ENCODE peak calls at places on chromosomes 4 and X, in four cellular contexts. D is cardiac muscle cell, K is SK-N-SH, B is ovary. W is an unnamed sample. For H3K36me3, the result is how much of the 10 kb centered on the place peaks cover.

GRCh38 chr4:88227734-88228133 is 56.6 kb downstream of the PPM1K start:
- DNase-seq in D (no peak), K (no peak), B (no peak), W (no peak)

GRCh38 chr4:121155893-121156292 is 8.2 kb downstream of the TNIP3 start:
- DNase-seq in D (peak), K (peak), B (no peak), W (no peak)

GRCh38 chr4:11297201-11297600 is 131.5 kb downstream of the HS3ST1 start:
- DNase-seq in D (peak), K (no peak), B (no peak), W (no peak)

GRCh38 chr4:114383721-114384120 is 214.9 kb upstream of the UGT8 start:
- DNase-seq in D (peak), K (no peak), B (no peak), W (no peak)

GRCh38 chrX:53160297-53160983 is 64.6 kb downstream of the KDM5C start:
- DNase-seq in D (no peak), K (no peak), B (no peak), W (no peak)

GRCh38 chrX:108737754-108738153 is 1.4 kb upstream of the IRS4 start:
- DNase-seq in D (no peak), K (no peak), B (no peak), W (no peak)

GRCh38 chrX:21940356-21940829 is at the start of gene SMS:
- DNase-seq in D (peak), K (peak), B (peak), W (peak)

GRCh38 chr4:168076989-168077725 is 15.2 kb upstream of the ANXA10 start:
- DNase-seq in D (peak), K (peak), B (no peak), W (peak)

GRCh38 chr4:82900335-82901128 is at the start of gene THAP9:
- DNase-seq in D (peak), K (peak), B (peak), W (peak)
- TF ChIP-seq CTCF in D (no peak), K (no peak), B (no peak), W (no peak)

GRCh38 chr4:75920327-75920726 is 18.1 kb upstream of the PPEF2 start:
- DNase-seq in D (no peak), K (no peak), B (no peak), W (no peak)

GRCh38 chr4:75921910-75922309 is 18.9 kb downstream of the NAAA start:
- DNase-seq in D (no peak), K (no peak), B (no peak), W (no peak)

GRCh38 chr4:75919914-75920313 is 17.7 kb upstream of the PPEF2 start:
- DNase-seq in D (peak), K (no peak), B (peak), W (no peak)

GRCh38 chr4:75922588-75922987 is 18.2 kb downstream of the NAAA start:
- DNase-seq in D (no peak), K (no peak), B (no peak), W (no peak)

DNA sequence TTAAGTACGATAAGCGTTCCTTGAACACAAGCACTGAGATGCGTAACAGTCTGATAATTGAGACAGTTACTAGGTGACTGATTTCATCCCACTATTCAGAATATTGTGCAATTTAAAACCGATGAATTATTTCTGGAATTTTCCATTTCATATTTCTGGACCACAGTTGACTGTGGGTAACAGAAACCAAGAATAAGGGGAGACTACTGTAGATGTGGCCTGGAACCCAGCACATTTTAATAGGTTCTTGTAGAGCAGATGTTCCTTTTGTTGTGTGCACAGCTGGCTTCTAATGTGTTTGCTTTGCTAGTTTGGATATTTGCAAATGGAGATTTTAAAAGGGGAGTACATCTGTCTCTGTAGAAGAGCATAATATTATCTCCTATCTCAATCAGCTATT is 16.5 kb downstream of the NAAA start:
- DNase-seq in D (no peak), K (no peak), B (no peak), W (no peak)
- H3K36me3 ChIP-seq in D (under half), K (under half), B (under half), W (under half)

GRCh38 chr4:2482192-2482591 is 13.3 kb downstream of the RNF4 start:
- DNase-seq in D (no peak), K (no peak), B (no peak), W (peak)

GRCh38 chr4:2484169-2484568 is 15.3 kb downstream of the RNF4 start:
- DNase-seq in D (no peak), K (no peak), B (no peak), W (no peak)

GRCh38 chr4:2482693-2483092 is 13.8 kb downstream of the RNF4 start:
- DNase-seq in D (peak), K (no peak), B (peak), W (peak)

GRCh38 chr4:2484993-2485392 is 16.1 kb downstream of the RNF4 start:
- DNase-seq in D (peak), K (no peak), B (peak), W (no peak)

DNA sequence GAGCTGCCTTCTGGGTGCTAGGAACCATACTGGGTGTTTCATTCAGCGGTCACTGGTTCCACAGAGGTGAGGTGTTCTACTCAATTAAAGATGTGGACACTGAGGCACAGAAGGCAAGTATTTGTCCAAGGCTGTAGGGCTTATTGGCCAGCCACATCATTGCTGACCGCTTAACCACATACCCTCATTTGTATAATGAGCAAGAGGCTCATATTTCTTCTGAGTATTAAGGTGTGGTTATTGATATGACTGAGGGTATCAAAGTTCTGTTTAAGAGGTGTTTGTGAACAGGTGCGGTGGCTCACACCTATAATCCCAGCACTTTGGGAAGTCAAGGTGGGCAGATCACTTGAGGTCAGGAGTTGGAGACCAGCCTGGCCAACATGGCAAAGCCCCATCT is 14.3 kb downstream of the RNF4 start:
- DNase-seq in D (no peak), K (no peak), B (no peak), W (no peak)
- H3K4me3 ChIP-seq in D (no peak), K (no peak), B (no peak), W (no peak)

GRCh38 chr4:90357117-90357710 is 230.0 kb downstream of the CCSER1 start:
- DNase-seq in D (peak), K (peak), B (no peak), W (no peak)
- TF ChIP-seq CTCF in D (peak), K (peak), B (no peak), W (peak)

W was measured in WERI-Rb-1.